ENCODE peak calls at places on chromosomes 13 and 19, in seven cellular contexts. One of them, this sample, is unnamed. For H3K9me2, the result is how much of the 10 kb centered on the place peaks cover.

GRCh38 chr19:38223617-38224013 is 407 bp downstream of the DPF1 start:
- DNase-seq in PC-3: no peak
- DNase-seq in Karpas-422: no peak
- DNase-seq in HCT116: no peak
- DNase-seq in hepatocyte: no peak
- DNase-seq in PC-9: no peak
- DNase-seq in SK-N-SH: no peak
- DNase-seq in this sample: no peak

GRCh38 chr19:7292950-7293794 is 1.0 kb downstream of the INSR start:
- DNase-seq in hepatocyte: peak
- DNase-seq in SK-N-SH: peak
- DNase-seq in PC-9: no peak
- DNase-seq in PC-3: no peak
- DNase-seq in Karpas-422: no peak
- DNase-seq in HCT116: no peak
- DNase-seq in this sample: peak

GRCh38 chr19:7654401-7654800 is 14.4 kb upstream of the RETN start:
- DNase-seq in Karpas-422: no peak
- DNase-seq in PC-9: no peak
- DNase-seq in SK-N-SH: no peak
- DNase-seq in HCT116: no peak
- DNase-seq in hepatocyte: no peak
- DNase-seq in PC-3: no peak
- DNase-seq in this sample: no peak

GRCh38 chr19:58563034-58563573 is 4.7 kb upstream of the UBE2M start:
- DNase-seq in PC-9: no peak
- DNase-seq in HCT116: no peak
- DNase-seq in hepatocyte: peak
- DNase-seq in Karpas-422: peak
- DNase-seq in SK-N-SH: peak
- DNase-seq in PC-3: no peak
- DNase-seq in this sample: peak

GRCh38 chr13:21232196-21232595 is 55.7 kb downstream of the MRPL57 start:
- DNase-seq in PC-3: no peak
- DNase-seq in hepatocyte: peak
- DNase-seq in Karpas-422: no peak
- DNase-seq in HCT116: no peak
- DNase-seq in SK-N-SH: no peak
- DNase-seq in PC-9: no peak
- DNase-seq in this sample: no peak

GRCh38 chr13:70849267-70849666 is 741.0 kb upstream of the KLHL1 start:
- DNase-seq in HCT116: no peak
- DNase-seq in hepatocyte: no peak
- DNase-seq in PC-9: no peak
- DNase-seq in PC-3: peak
- DNase-seq in SK-N-SH: no peak
- DNase-seq in Karpas-422: no peak
- DNase-seq in this sample: no peak

GRCh38 chr19:19632661-19633060 is 4.6 kb upstream of the LPAR2 start:
- DNase-seq in Karpas-422: no peak
- DNase-seq in PC-9: no peak
- DNase-seq in HCT116: no peak
- DNase-seq in SK-N-SH: no peak
- DNase-seq in hepatocyte: no peak
- DNase-seq in PC-3: no peak
- DNase-seq in this sample: no peak

GRCh38 chr13:107124129-107124718 is 556.3 kb upstream of the ARGLU1 start:
- DNase-seq in HCT116: no peak
- DNase-seq in hepatocyte: peak
- DNase-seq in Karpas-422: peak
- DNase-seq in PC-9: no peak
- DNase-seq in PC-3: peak
- DNase-seq in SK-N-SH: peak
- DNase-seq in this sample: peak

GRCh38 chr19:3108775-3109174 is 14.6 kb downstream of the GNA11 start:
- DNase-seq in Karpas-422: peak
- DNase-seq in PC-3: peak
- DNase-seq in SK-N-SH: peak
- DNase-seq in HCT116: no peak
- DNase-seq in PC-9: peak
- DNase-seq in hepatocyte: peak
- DNase-seq in this sample: peak

GRCh38 chr19:6212403-6213265 is 67.1 kb downstream of the MLLT1 start:
- DNase-seq in Karpas-422: no peak
- DNase-seq in hepatocyte: peak
- DNase-seq in PC-9: no peak
- DNase-seq in HCT116: no peak
- DNase-seq in SK-N-SH: peak
- DNase-seq in PC-3: no peak
- DNase-seq in this sample: no peak

GRCh38 chr13:43880930-43881329 is 1.2 kb downstream of the LACC1 start:
- DNase-seq in SK-N-SH: no peak
- DNase-seq in hepatocyte: no peak
- DNase-seq in PC-9: no peak
- DNase-seq in HCT116: no peak
- DNase-seq in PC-3: no peak
- DNase-seq in Karpas-422: no peak
- DNase-seq in this sample: no peak

GRCh38 chr13:75264611-75265010 is 217.4 kb downstream of the TBC1D4 start:
- DNase-seq in PC-3: no peak
- DNase-seq in Karpas-422: no peak
- DNase-seq in hepatocyte: no peak
- DNase-seq in SK-N-SH: no peak
- DNase-seq in HCT116: no peak
- DNase-seq in PC-9: no peak
- DNase-seq in this sample: no peak

GRCh38 chr19:52007436-52007804 is 591 bp downstream of the ZNF615 start:
- DNase-seq in PC-3: no peak
- DNase-seq in PC-9: peak
- DNase-seq in Karpas-422: no peak
- DNase-seq in hepatocyte: peak
- DNase-seq in HCT116: no peak
- DNase-seq in SK-N-SH: peak
- DNase-seq in this sample: no peak

GRCh38 chr13:33676045-33676699 is 141.8 kb upstream of the RFC3 start:
- DNase-seq in SK-N-SH: no peak
- DNase-seq in hepatocyte: no peak
- DNase-seq in PC-9: no peak
- DNase-seq in HCT116: no peak
- DNase-seq in PC-3: peak
- DNase-seq in Karpas-422: no peak
- DNase-seq in this sample: no peak

GRCh38 chr13:108902557-108903155 is 273.2 kb downstream of the MYO16 start:
- DNase-seq in HCT116: no peak
- DNase-seq in Karpas-422: no peak
- DNase-seq in hepatocyte: no peak
- DNase-seq in PC-3: peak
- DNase-seq in SK-N-SH: no peak
- DNase-seq in PC-9: no peak
- DNase-seq in this sample: no peak

GRCh38 chr19:53034948-53035675 is 9.4 kb upstream of the ERVV-2 start:
- DNase-seq in hepatocyte: no peak
- DNase-seq in Karpas-422: no peak
- DNase-seq in PC-3: no peak
- DNase-seq in SK-N-SH: no peak
- DNase-seq in PC-9: no peak
- DNase-seq in HCT116: no peak
- DNase-seq in this sample: no peak

GRCh38 chr13:19050901-19051300 is 130.7 kb downstream of the TUBA3C start:
- DNase-seq in HCT116: no peak
- DNase-seq in Karpas-422: no peak
- DNase-seq in SK-N-SH: no peak
- DNase-seq in PC-3: no peak
- DNase-seq in hepatocyte: no peak
- DNase-seq in PC-9: no peak
- DNase-seq in this sample: no peak

GRCh38 chr13:49240017-49240416 is 7.7 kb upstream of the CDADC1 start:
- DNase-seq in HCT116: peak
- DNase-seq in PC-3: peak
- DNase-seq in Karpas-422: peak
- DNase-seq in hepatocyte: peak
- DNase-seq in PC-9: no peak
- DNase-seq in SK-N-SH: no peak
- DNase-seq in this sample: peak

GRCh38 chr19:50890422-50891252 is 17.4 kb downstream of the KLK2 start:
- DNase-seq in hepatocyte: no peak
- DNase-seq in PC-9: no peak
- DNase-seq in HCT116: no peak
- DNase-seq in Karpas-422: no peak
- DNase-seq in PC-3: peak
- DNase-seq in SK-N-SH: no peak
- DNase-seq in this sample: no peak

GRCh38 chr19:55553217-55554182 is 8.2 kb upstream of the SBK3 start:
- DNase-seq in PC-9: no peak
- DNase-seq in SK-N-SH: no peak
- DNase-seq in Karpas-422: no peak
- DNase-seq in PC-3: peak
- DNase-seq in hepatocyte: no peak
- DNase-seq in HCT116: no peak
- DNase-seq in this sample: no peak

GRCh38 chr19:55554749-55555152 is 9.4 kb upstream of the SBK3 start:
- DNase-seq in PC-9: no peak
- DNase-seq in Karpas-422: no peak
- DNase-seq in hepatocyte: no peak
- DNase-seq in SK-N-SH: no peak
- DNase-seq in HCT116: no peak
- DNase-seq in PC-3: no peak
- DNase-seq in this sample: no peak

GRCh38 chr19:55554302-55554701 is 9.0 kb upstream of the SBK3 start:
- DNase-seq in hepatocyte: no peak
- DNase-seq in HCT116: no peak
- DNase-seq in PC-3: no peak
- DNase-seq in SK-N-SH: no peak
- DNase-seq in Karpas-422: no peak
- DNase-seq in PC-9: no peak
- DNase-seq in this sample: no peak

GRCh38 chr19:55552206-55552605 is 6.9 kb upstream of the SBK3 start:
- DNase-seq in HCT116: no peak
- DNase-seq in Karpas-422: no peak
- DNase-seq in PC-9: no peak
- DNase-seq in PC-3: no peak
- DNase-seq in hepatocyte: no peak
- DNase-seq in SK-N-SH: no peak
- DNase-seq in this sample: no peak

DNA sequence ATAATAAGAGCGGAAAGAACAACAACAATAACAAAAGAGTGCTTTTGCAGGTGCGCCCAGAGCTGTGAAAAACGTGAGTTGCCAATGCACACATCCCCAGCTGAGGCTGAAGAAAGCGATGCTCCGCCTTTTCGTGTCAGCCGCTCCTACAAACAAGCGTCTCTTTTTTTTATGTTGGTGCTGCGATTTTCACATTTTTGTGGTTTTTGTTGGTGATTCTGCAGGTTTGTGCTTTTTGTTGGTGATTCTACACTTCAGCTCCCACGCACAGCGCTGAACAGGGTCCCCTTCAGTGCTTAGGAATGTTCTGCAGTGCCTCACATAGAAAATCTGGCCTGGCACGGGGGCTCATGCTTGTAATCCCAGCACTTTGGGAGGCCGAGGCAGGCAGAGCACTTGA is 7.3 kb upstream of the SBK3 start:
- DNase-seq in HCT116: no peak
- DNase-seq in PC-9: peak
- DNase-seq in Karpas-422: no peak
- DNase-seq in SK-N-SH: no peak
- DNase-seq in PC-3: no peak
- DNase-seq in hepatocyte: peak
- DNase-seq in this sample: no peak
- H3K4me3 ChIP-seq in HCT116: no peak
- H3K4me3 ChIP-seq in PC-9: no peak
- H3K4me3 ChIP-seq in Karpas-422: no peak
- H3K4me3 ChIP-seq in SK-N-SH: no peak
- H3K4me3 ChIP-seq in PC-3: no peak
- H3K4me3 ChIP-seq in hepatocyte: no peak
- H3K4me3 ChIP-seq in this sample: no peak

GRCh38 chr19:57088125-57088524 is 31.7 kb upstream of the USP29 start:
- DNase-seq in Karpas-422: no peak
- DNase-seq in PC-3: no peak
- DNase-seq in HCT116: no peak
- DNase-seq in hepatocyte: no peak
- DNase-seq in SK-N-SH: no peak
- DNase-seq in PC-9: no peak
- DNase-seq in this sample: no peak
- H3K4me2 ChIP-seq in Karpas-422: no peak
- H3K4me2 ChIP-seq in PC-3: no peak
- H3K4me2 ChIP-seq in HCT116: no peak
- H3K4me2 ChIP-seq in hepatocyte: no peak
- H3K4me2 ChIP-seq in SK-N-SH: no peak
- H3K4me2 ChIP-seq in PC-9: no peak
- H3K4me2 ChIP-seq in this sample: no peak

GRCh38 chr13:35766663-35767062 is 290.2 kb upstream of the MAB21L1 start:
- DNase-seq in hepatocyte: no peak
- DNase-seq in SK-N-SH: no peak
- DNase-seq in PC-3: no peak
- DNase-seq in HCT116: no peak
- DNase-seq in PC-9: no peak
- DNase-seq in Karpas-422: no peak
- DNase-seq in this sample: no peak

GRCh38 chr13:35765941-35766340 is 289.5 kb upstream of the MAB21L1 start:
- DNase-seq in Karpas-422: no peak
- DNase-seq in PC-9: no peak
- DNase-seq in PC-3: no peak
- DNase-seq in hepatocyte: no peak
- DNase-seq in SK-N-SH: no peak
- DNase-seq in HCT116: no peak
- DNase-seq in this sample: no peak

GRCh38 chr13:35764359-35765015 is 288.0 kb upstream of the MAB21L1 start:
- DNase-seq in SK-N-SH: no peak
- DNase-seq in PC-3: no peak
- DNase-seq in hepatocyte: no peak
- DNase-seq in HCT116: no peak
- DNase-seq in Karpas-422: no peak
- DNase-seq in PC-9: peak
- DNase-seq in this sample: no peak

GRCh38 chr13:35763805-35764170 is 287.3 kb upstream of the MAB21L1 start:
- DNase-seq in PC-9: no peak
- DNase-seq in HCT116: no peak
- DNase-seq in Karpas-422: no peak
- DNase-seq in hepatocyte: no peak
- DNase-seq in SK-N-SH: no peak
- DNase-seq in PC-3: no peak
- DNase-seq in this sample: no peak

DNA sequence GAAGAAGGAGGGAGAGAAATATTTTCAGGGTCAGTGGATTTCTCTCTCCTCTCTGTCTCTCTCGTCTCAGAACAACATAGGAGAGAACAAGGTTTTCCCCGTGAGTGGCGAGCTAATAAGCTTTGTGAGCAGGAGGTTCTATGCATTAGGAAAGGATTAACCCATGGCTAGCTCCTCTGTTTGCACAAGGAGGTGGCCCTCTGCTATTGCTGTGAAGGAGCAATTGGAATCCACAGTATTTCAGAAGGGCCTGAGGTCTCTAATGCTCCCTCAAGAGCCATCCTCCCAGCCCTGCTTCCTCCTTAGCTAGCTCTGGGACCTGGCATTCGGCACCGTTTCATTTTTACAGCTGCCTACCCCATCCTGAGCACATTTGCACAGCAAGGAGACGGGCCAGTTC is 288.9 kb upstream of the MAB21L1 start:
- DNase-seq in Karpas-422: no peak
- DNase-seq in hepatocyte: no peak
- DNase-seq in HCT116: no peak
- DNase-seq in PC-9: no peak
- DNase-seq in SK-N-SH: no peak
- DNase-seq in PC-3: no peak
- DNase-seq in this sample: no peak
- H3K9me2 ChIP-seq in Karpas-422: under half
- H3K9me2 ChIP-seq in hepatocyte: under half
- H3K9me2 ChIP-seq in HCT116: under half
- H3K9me2 ChIP-seq in PC-9: under half
- H3K9me2 ChIP-seq in SK-N-SH: under half
- H3K9me2 ChIP-seq in PC-3: under half
- H3K9me2 ChIP-seq in this sample: under half

GRCh38 chr13:42056585-42056984 is 8.1 kb downstream of the DGKH start:
- DNase-seq in HCT116: no peak
- DNase-seq in hepatocyte: no peak
- DNase-seq in Karpas-422: no peak
- DNase-seq in SK-N-SH: no peak
- DNase-seq in PC-3: no peak
- DNase-seq in PC-9: no peak
- DNase-seq in this sample: no peak
- H3K4me3 ChIP-seq in HCT116: no peak
- H3K4me3 ChIP-seq in hepatocyte: no peak
- H3K4me3 ChIP-seq in Karpas-422: no peak
- H3K4me3 ChIP-seq in SK-N-SH: no peak
- H3K4me3 ChIP-seq in PC-3: no peak
- H3K4me3 ChIP-seq in PC-9: no peak
- H3K4me3 ChIP-seq in this sample: no peak

This sample was measured in OCI-LY7.